ENCODE peak calls at places on chromosomes 12 and 14, in ten cellular contexts. S is IMR-90, B is upper lobe of left lung, M is left lung, Y is HFF-Myc, T is A549, L is WERI-Rb-1, W is esophagus squamous epithelium, D is GM23338, R is tibial artery. Z is an unnamed sample.

GRCh38 chr12:123237646-123238329 is 4.6 kb downstream of the MTRFR start:
- DNase-seq in W (no peak), B (no peak), R (peak), Y (no peak), T (peak), S (peak), D (peak), L (peak), M (peak), Z (peak)

GRCh38 chr12:106302401-106303201 is at the start of gene TCP11L2:
- DNase-seq in M (peak), B (peak), Y (no peak), D (peak), L (peak), R (peak), T (peak), W (peak), S (peak), Z (peak)

GRCh38 chr12:20382117-20382516 is 13.8 kb downstream of the PDE3A start:
- DNase-seq in R (no peak), L (no peak), T (no peak), Y (no peak), M (no peak), B (no peak), D (no peak), S (no peak), W (no peak), Z (no peak)

GRCh38 chr12:128025856-128026255 is 241.1 kb upstream of the TMEM132C start:
- DNase-seq in W (no peak), L (no peak), R (no peak), T (no peak), D (no peak), B (no peak), M (no peak), Y (no peak), S (no peak), Z (no peak)

GRCh38 chr12:5796171-5797091 is 148.6 kb downstream of the ANO2 start:
- DNase-seq in Y (no peak), D (peak), M (no peak), W (no peak), S (peak), B (peak), R (no peak), T (peak), L (peak), Z (no peak)

GRCh38 chr12:62103736-62104135 is 156.5 kb upstream of the USP15 start:
- DNase-seq in L (no peak), Y (no peak), R (no peak), S (no peak), T (no peak), B (no peak), W (no peak), D (no peak), M (no peak), Z (no peak)

GRCh38 chr12:18165422-18165871 is 75.5 kb upstream of the RERGL start:
- DNase-seq in T (no peak), L (no peak), B (no peak), D (no peak), S (peak), W (no peak), Y (no peak), M (no peak), R (no peak), Z (peak)

GRCh38 chr12:124036117-124037109 is 63.4 kb downstream of the ZNF664 start:
- DNase-seq in W (no peak), T (peak), Y (no peak), R (no peak), S (peak), D (peak), L (peak), M (no peak), B (no peak), Z (peak)

GRCh38 chr12:115012861-115013667 is 329.1 kb upstream of the TBX3 start:
- DNase-seq in M (no peak), S (no peak), W (no peak), B (peak), D (no peak), L (no peak), R (no peak), T (no peak), Y (no peak), Z (no peak)

GRCh38 chr14:68444449-68445168 is 348.3 kb downstream of the ZFP36L1 start:
- DNase-seq in L (no peak), D (no peak), T (no peak), W (no peak), M (no peak), S (peak), B (no peak), Y (no peak), R (no peak), Z (peak)

GRCh38 chr14:34453226-34453625 is 8.8 kb downstream of the SPTSSA start:
- DNase-seq in M (no peak), W (no peak), B (no peak), S (no peak), L (no peak), T (no peak), D (no peak), R (no peak), Y (no peak), Z (no peak)

GRCh38 chr12:6536894-6537579 is 2.7 kb downstream of the GAPDH start:
- DNase-seq in L (no peak), D (no peak), R (no peak), T (peak), M (no peak), S (no peak), W (no peak), B (no peak), Y (no peak), Z (no peak)

GRCh38 chr12:122860052-122860853 is 25.0 kb downstream of the HIP1R start:
- DNase-seq in D (peak), S (peak), R (peak), L (peak), B (peak), M (peak), Y (no peak), W (no peak), T (peak), Z (peak)

GRCh38 chr12:113049976-113050742 is 6.4 kb upstream of the DTX1 start:
- DNase-seq in M (no peak), D (peak), R (no peak), B (no peak), T (peak), Y (no peak), L (no peak), W (no peak), S (no peak), Z (no peak)
- TF ChIP-seq CTCF in M (no peak), D (peak), R (no peak), B (no peak), T (peak), Y (peak), L (no peak), W (no peak), S (peak), Z (peak)

GRCh38 chr14:65101631-65102440 is 481 bp downstream of the MAX start:
- DNase-seq in M (peak), S (no peak), R (peak), T (no peak), L (peak), D (peak), Y (no peak), W (no peak), B (peak), Z (no peak)
- H3K4me3 ChIP-seq in M (peak), S (peak), R (peak), T (peak), L (peak), D (peak), Y (peak), W (peak), B (peak), Z (peak)

GRCh38 chr14:101716077-101716950 is 45.2 kb upstream of the PPP2R5C start:
- DNase-seq in Y (no peak), M (no peak), R (no peak), S (no peak), T (no peak), B (peak), W (no peak), D (no peak), L (no peak), Z (no peak)
- TF ChIP-seq CTCF in Y (no peak), M (no peak), R (no peak), S (no peak), T (no peak), B (no peak), W (no peak), D (peak), L (no peak), Z (no peak)

GRCh38 chr12:93344876-93345275 is 32.8 kb upstream of the NUDT4 start:
- DNase-seq in B (no peak), T (no peak), Y (no peak), M (no peak), W (no peak), S (no peak), R (no peak), L (no peak), D (no peak), Z (no peak)

GRCh38 chr12:93352321-93352720 is 25.4 kb upstream of the NUDT4 start:
- DNase-seq in W (no peak), Y (no peak), D (no peak), M (no peak), B (no peak), L (no peak), R (no peak), T (no peak), S (no peak), Z (no peak)

GRCh38 chr12:93351726-93352125 is 26.0 kb upstream of the NUDT4 start:
- DNase-seq in R (no peak), M (no peak), Y (no peak), S (no peak), L (peak), B (no peak), D (no peak), T (no peak), W (no peak), Z (no peak)

GRCh38 chr12:93348568-93349435 is 28.9 kb upstream of the NUDT4 start:
- DNase-seq in Y (no peak), S (no peak), M (no peak), R (no peak), W (no peak), L (no peak), D (no peak), B (no peak), T (no peak), Z (no peak)

DNA sequence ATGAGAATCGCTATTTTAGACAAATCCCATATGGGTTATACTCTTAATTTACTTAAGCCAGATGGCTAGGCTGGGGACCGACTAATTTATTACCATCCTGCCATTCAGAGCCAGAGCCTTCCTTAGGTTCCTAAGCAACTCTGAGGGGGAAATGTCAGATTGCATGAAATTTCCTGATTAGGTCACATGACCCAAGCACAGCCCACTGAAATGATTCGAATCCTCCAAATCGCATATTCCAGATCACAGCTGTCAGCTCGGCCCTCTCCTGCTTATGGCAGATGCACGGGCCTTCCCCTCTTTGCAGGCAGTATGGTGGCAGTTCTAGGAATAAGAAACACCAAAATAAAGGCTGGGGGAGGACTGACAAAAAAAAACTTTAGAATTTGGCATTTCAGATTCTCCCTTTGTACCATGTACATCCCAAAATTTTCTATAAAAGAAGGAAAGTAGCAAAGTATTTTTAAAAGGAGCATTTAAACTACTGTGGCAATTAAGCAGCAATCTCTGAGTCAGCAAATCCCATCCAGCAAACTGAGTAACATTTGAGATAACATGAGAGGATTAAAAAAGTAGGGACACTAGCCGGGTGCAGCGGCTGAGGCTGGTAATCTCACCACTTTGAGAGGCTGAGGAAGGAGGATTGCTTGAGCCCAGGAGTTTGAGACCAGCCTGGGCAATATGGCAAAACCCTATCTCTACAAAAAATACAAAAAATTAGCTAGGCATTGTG is 30.5 kb upstream of the NUDT4 start:
- DNase-seq in Y (no peak), W (no peak), T (no peak), L (peak), S (no peak), M (no peak), R (no peak), B (no peak), D (no peak), Z (no peak)
- H3K4me3 ChIP-seq in Y (no peak), W (no peak), T (no peak), L (no peak), S (no peak), M (no peak), R (no peak), B (no peak), D (no peak), Z (no peak)

GRCh38 chr14:54503476-54503875 is 6.2 kb upstream of the CGRRF1 start:
- DNase-seq in Y (no peak), W (no peak), D (peak), R (no peak), L (peak), S (peak), B (no peak), T (peak), M (no peak), Z (peak)
- TF ChIP-seq CTCF in Y (peak), W (no peak), D (peak), R (peak), L (peak), S (peak), B (no peak), T (peak), M (peak), Z (peak)

GRCh38 chr12:25810683-25811082 is 147.8 kb upstream of the RASSF8 start:
- DNase-seq in L (no peak), D (no peak), M (no peak), Y (no peak), T (no peak), B (no peak), S (no peak), W (no peak), R (no peak), Z (no peak)
- H3K4me3 ChIP-seq in L (no peak), D (no peak), M (no peak), Y (no peak), T (no peak), B (no peak), S (no peak), W (no peak), R (no peak), Z (no peak)

GRCh38 chr12:10368206-10369171 is 21.4 kb downstream of the KLRK1 start:
- DNase-seq in T (no peak), L (no peak), B (peak), D (no peak), Y (no peak), W (no peak), S (no peak), R (no peak), M (no peak), Z (no peak)

GRCh38 chr12:10363922-10364838 is 25.7 kb downstream of the KLRK1 start:
- DNase-seq in B (peak), R (peak), L (no peak), T (no peak), Y (no peak), M (peak), S (peak), D (no peak), W (no peak), Z (peak)

GRCh38 chr12:10364839-10365681 is 24.8 kb downstream of the KLRK1 start:
- DNase-seq in Y (peak), T (peak), W (peak), D (peak), R (peak), B (no peak), M (peak), L (no peak), S (peak), Z (peak)

GRCh38 chr12:10365716-10366433 is 24.0 kb downstream of the KLRK1 start:
- DNase-seq in Y (no peak), L (no peak), W (no peak), D (no peak), R (no peak), M (no peak), S (peak), T (no peak), B (no peak), Z (no peak)

DNA sequence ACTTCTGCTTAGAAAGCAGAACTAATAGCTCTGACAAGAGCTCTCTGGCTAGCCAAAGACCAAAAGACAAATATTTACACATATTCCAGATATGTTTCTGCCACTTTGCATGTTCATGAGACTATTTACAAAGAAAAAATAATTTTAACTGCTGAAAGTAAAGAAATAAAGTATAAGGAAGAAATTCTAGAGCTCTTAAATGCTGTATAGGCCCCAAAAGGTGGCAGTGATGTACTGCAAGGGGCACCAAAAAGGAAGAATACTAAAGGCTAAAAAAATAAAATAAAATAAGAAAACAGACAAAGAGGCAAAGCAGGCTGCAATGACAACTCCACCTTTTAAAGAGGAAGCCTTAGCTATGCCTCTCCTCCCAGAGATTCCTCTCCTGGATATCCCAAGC is 23.0 kb downstream of the KLRK1 start:
- DNase-seq in L (no peak), W (no peak), B (no peak), Y (no peak), T (peak), D (no peak), R (no peak), M (no peak), S (no peak), Z (peak)
- TF ChIP-seq CTCF in L (no peak), W (no peak), B (no peak), Y (peak), T (peak), D (peak), R (no peak), M (no peak), S (peak), Z (peak)

Z was measured in fibroblast of mammary gland.